ENCODE peak calls at places on chromosomes 5 and 9, in four cellular contexts. One of them, this sample, is unnamed.

GRCh38 chr5:71996789-71997188 is 110.5 kb upstream of the MAP1B start:
- DNase-seq in RWPE1: no peak
- DNase-seq in AG04450: no peak
- DNase-seq in HFFc6: no peak
- DNase-seq in this sample: no peak

GRCh38 chr9:110895141-110895912 is 142.9 kb downstream of the LPAR1 start:
- DNase-seq in RWPE1: no peak
- DNase-seq in AG04450: no peak
- DNase-seq in HFFc6: no peak
- DNase-seq in this sample: no peak

GRCh38 chr9:78921341-78921740 is 624.4 kb downstream of the PSAT1 start:
- DNase-seq in RWPE1: no peak
- DNase-seq in AG04450: no peak
- DNase-seq in HFFc6: no peak
- DNase-seq in this sample: no peak

GRCh38 chr9:68690088-68690487 is 15.0 kb upstream of the PIP5K1B start:
- DNase-seq in RWPE1: no peak
- DNase-seq in AG04450: no peak
- DNase-seq in HFFc6: no peak
- DNase-seq in this sample: no peak

GRCh38 chr9:93984860-93985259 is 29.7 kb upstream of the BARX1 start:
- DNase-seq in RWPE1: no peak
- DNase-seq in AG04450: no peak
- DNase-seq in HFFc6: no peak
- DNase-seq in this sample: no peak

GRCh38 chr5:168404366-168404765 is 81.9 kb upstream of the RARS1 start:
- DNase-seq in RWPE1: peak; percentile 50
- DNase-seq in AG04450: peak; percentile 70
- DNase-seq in HFFc6: peak; percentile 92
- DNase-seq in this sample: no peak

GRCh38 chr9:132412089-132412488 is 2.1 kb downstream of the CFAP77 start:
- DNase-seq in RWPE1: no peak
- DNase-seq in AG04450: no peak
- DNase-seq in HFFc6: peak; percentile 3
- DNase-seq in this sample: no peak

GRCh38 chr5:73454379-73455036 is 5.9 kb upstream of the FOXD1 start:
- DNase-seq in RWPE1: peak; percentile 67
- DNase-seq in AG04450: no peak
- DNase-seq in HFFc6: peak; percentile 58
- DNase-seq in this sample: peak; percentile 56

GRCh38 chr5:68467791-68468190 is 252.2 kb downstream of the PIK3R1 start:
- DNase-seq in RWPE1: no peak
- DNase-seq in AG04450: no peak
- DNase-seq in HFFc6: no peak
- DNase-seq in this sample: no peak

GRCh38 chr5:177306674-177307543 is 3.3 kb downstream of the PRELID1 start:
- DNase-seq in RWPE1: no peak
- DNase-seq in AG04450: no peak
- DNase-seq in HFFc6: no peak
- DNase-seq in this sample: no peak
- TF ChIP-seq CTCF in RWPE1: no peak
- TF ChIP-seq CTCF in AG04450: no peak
- TF ChIP-seq CTCF in HFFc6: peak; percentile 26
- TF ChIP-seq CTCF in this sample: no peak

DNA sequence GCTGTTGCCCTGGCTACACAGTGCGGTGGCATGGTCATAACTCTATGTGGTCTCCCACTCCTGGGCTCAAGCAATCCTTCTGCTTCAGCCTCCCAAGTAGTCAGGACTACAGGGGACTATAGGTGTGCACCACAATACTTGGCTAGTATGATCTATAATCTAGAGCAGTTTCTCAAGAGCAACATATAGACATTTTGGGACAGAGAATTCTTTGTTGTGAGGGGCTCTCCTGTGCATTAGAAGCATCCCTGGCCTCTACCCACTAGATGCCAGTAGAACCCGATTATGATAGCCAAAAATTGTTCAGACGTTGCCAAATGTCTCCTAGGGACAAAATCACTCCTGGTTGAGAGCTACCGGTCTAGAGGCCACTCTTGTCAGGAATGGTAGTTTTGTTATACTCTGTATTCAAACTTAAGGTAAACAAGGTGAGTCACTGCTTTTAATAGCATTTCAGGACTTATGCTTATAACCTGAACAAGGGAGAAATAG is 7.2 kb downstream of the ANKHD1 start:
- DNase-seq in RWPE1: peak; percentile 37
- DNase-seq in AG04450: no peak
- DNase-seq in HFFc6: no peak
- DNase-seq in this sample: no peak
- TF ChIP-seq CTCF in RWPE1: no peak
- TF ChIP-seq CTCF in AG04450: no peak
- TF ChIP-seq CTCF in HFFc6: no peak
- TF ChIP-seq CTCF in this sample: no peak

GRCh38 chr9:122904823-122905710 is at the start of gene RC3H2:
- DNase-seq in RWPE1: peak; percentile 100
- DNase-seq in AG04450: peak; percentile 100
- DNase-seq in HFFc6: peak; percentile 100
- DNase-seq in this sample: peak; percentile 95
- TF ChIP-seq CTCF in RWPE1: no peak
- TF ChIP-seq CTCF in AG04450: no peak
- TF ChIP-seq CTCF in HFFc6: no peak
- TF ChIP-seq CTCF in this sample: no peak

GRCh38 chr9:73065439-73065838 is 86.2 kb upstream of the ANXA1 start:
- DNase-seq in RWPE1: no peak
- DNase-seq in AG04450: no peak
- DNase-seq in HFFc6: no peak
- DNase-seq in this sample: no peak

GRCh38 chr9:73061131-73061530 is 90.5 kb upstream of the ANXA1 start:
- DNase-seq in RWPE1: no peak
- DNase-seq in AG04450: no peak
- DNase-seq in HFFc6: no peak
- DNase-seq in this sample: no peak

DNA sequence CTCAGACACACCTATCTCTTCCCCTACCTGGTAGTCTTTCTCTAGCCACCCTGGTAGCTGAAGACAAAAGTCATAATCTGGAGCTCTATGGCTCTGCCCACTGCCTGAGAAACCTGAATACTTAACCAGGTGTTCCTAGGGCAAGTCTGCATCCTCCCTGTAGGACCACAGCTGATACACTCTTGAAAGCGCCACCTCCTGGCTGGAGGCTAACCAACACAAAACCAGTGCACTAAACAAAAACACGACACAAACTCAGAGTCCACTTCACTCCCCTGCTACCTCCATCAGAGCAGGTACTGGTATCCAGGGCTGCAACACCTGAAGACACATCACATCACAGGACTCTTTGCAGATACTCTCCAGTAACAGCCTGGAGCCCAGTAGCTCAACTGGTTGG is 84.6 kb upstream of the ANXA1 start:
- DNase-seq in RWPE1: no peak
- DNase-seq in AG04450: no peak
- DNase-seq in HFFc6: no peak
- DNase-seq in this sample: no peak
- TF ChIP-seq CTCF in RWPE1: no peak
- TF ChIP-seq CTCF in AG04450: no peak
- TF ChIP-seq CTCF in HFFc6: peak; percentile 48
- TF ChIP-seq CTCF in this sample: no peak

GRCh38 chr9:99287641-99288040 is 65.6 kb downstream of the SEC61B start:
- DNase-seq in RWPE1: no peak
- DNase-seq in AG04450: no peak
- DNase-seq in HFFc6: no peak
- DNase-seq in this sample: no peak
- TF ChIP-seq CTCF in RWPE1: no peak
- TF ChIP-seq CTCF in AG04450: no peak
- TF ChIP-seq CTCF in HFFc6: no peak
- TF ChIP-seq CTCF in this sample: no peak

DNA sequence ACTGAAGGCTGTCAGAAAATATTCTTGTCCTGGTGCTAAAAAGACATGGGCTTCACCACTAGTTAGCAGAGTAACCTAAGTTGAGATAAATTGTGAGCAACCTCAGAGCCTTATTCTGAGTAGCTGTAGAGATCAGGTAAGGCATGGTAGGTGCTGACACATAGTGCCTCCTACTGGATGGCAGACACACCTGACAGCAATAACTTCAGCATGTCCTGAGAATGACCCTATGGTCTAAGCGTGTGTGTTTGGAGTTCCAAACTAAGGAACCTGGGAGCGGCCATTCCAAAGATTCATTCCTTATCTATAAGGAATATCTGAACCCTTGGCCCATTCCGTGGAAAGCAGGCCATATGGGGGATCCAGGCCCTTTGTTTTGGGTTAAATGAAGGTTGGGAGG is 46.0 kb downstream of the SLC28A3 start:
- DNase-seq in RWPE1: no peak
- DNase-seq in AG04450: no peak
- DNase-seq in HFFc6: no peak
- DNase-seq in this sample: no peak
- TF ChIP-seq CTCF in RWPE1: no peak
- TF ChIP-seq CTCF in AG04450: no peak
- TF ChIP-seq CTCF in HFFc6: peak; percentile 46
- TF ChIP-seq CTCF in this sample: no peak

DNA sequence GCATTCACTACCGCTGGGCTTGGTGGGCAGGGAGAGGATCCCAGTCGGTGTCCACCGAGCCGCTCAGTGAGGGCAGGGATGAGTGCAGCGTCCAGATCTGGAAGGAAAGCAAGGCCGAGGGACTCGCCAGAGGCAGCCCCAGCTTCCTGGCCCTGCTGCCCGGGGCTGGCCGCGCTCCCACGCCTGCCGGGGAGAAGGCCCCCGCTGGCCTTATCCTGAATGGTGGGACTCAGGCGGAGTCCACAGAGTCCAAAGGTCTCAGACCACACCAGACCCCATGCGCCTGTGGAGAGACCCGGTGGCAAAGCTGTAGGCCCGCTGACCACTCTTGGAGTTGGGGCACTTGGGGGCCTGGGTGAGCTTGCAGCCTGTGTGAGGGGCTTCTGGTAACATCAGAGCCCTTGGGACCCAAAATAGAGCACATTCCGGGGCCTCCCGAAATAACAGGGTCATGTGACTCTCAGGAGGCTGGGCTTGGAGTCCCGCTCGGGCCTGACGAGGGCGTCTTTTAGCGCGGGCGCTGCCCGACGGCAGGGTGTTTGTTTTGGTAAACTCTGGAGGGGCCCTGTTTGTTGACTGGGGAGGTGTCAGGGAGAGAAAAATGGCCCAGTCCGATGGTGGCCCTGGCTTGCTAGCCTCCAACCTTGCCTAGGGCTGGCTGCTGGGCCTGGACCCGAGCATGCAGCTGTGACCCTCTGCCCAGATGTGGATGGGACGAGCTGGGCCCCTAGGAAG is 2.8 kb downstream of the RXRA start:
- DNase-seq in RWPE1: peak; percentile 67
- DNase-seq in AG04450: no peak
- DNase-seq in HFFc6: no peak
- DNase-seq in this sample: no peak
- TF ChIP-seq CTCF in RWPE1: no peak
- TF ChIP-seq CTCF in AG04450: no peak
- TF ChIP-seq CTCF in HFFc6: peak; percentile 14
- TF ChIP-seq CTCF in this sample: no peak

GRCh38 chr5:217860-218456 is at the start of the genes CCDC127 and SDHA:
- DNase-seq in RWPE1: peak; percentile 100
- DNase-seq in AG04450: peak; percentile 68
- DNase-seq in HFFc6: peak; percentile 81
- DNase-seq in this sample: peak; percentile 100
- TF ChIP-seq CTCF in RWPE1: peak; percentile 65
- TF ChIP-seq CTCF in AG04450: peak; percentile 52
- TF ChIP-seq CTCF in HFFc6: peak; percentile 70
- TF ChIP-seq CTCF in this sample: no peak

DNA sequence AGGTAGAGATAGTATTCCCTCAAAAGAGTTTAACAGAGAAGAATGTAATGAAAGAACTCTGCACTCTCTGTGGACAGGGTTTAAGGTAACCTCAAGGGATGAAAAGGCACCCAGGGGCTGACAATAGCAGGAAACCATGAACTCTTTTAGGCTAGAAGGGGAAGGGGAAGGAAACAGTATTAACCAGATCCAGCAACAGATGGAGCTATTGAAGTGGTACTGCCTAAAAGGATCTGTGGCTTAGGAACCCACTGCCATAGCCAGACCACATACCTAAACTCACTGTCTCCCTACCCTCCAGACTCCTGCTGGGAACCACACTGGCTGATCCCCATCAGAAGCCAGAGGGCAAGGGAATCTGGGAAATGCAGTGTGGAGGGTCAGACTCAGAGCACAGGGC is 35.5 kb downstream of the PLGRKT start:
- DNase-seq in RWPE1: no peak
- DNase-seq in AG04450: no peak
- DNase-seq in HFFc6: no peak
- DNase-seq in this sample: no peak
- TF ChIP-seq CTCF in RWPE1: no peak
- TF ChIP-seq CTCF in AG04450: no peak
- TF ChIP-seq CTCF in HFFc6: no peak
- TF ChIP-seq CTCF in this sample: no peak

GRCh38 chr9:14846871-14847311 is 63.3 kb downstream of the FREM1 start:
- DNase-seq in RWPE1: peak; percentile 58
- DNase-seq in AG04450: no peak
- DNase-seq in HFFc6: peak; percentile 4
- DNase-seq in this sample: no peak
- TF ChIP-seq CTCF in RWPE1: peak; percentile 61
- TF ChIP-seq CTCF in AG04450: peak; percentile 68
- TF ChIP-seq CTCF in HFFc6: peak; percentile 79
- TF ChIP-seq CTCF in this sample: peak; percentile 61